ENCODE peak calls at places on chromosomes 12 and 14, in nine cellular contexts. L, U, V, A, J, R, S, Z and D are unnamed samples.

GRCh38 chr12:20946732-20947131 is 136.2 kb downstream of the SLCO1B3 start:
- DNase-seq in L (no peak), S (peak; percentile 54), Z (peak; percentile 69), R (peak; percentile 52), U (no peak), A (no peak), V (peak; percentile 16), J (peak; percentile 2), D (peak; percentile 29)

GRCh38 chr14:91264151-91265150 is 19.9 kb upstream of the GPR68 start:
- DNase-seq in A (no peak), R (no peak), U (no peak), J (no peak), L (peak; percentile 57), S (no peak), V (no peak), Z (peak; percentile 40), D (no peak)

GRCh38 chr14:79544671-79545070 is 666.6 kb downstream of the DIO2 start:
- DNase-seq in V (peak; percentile 67), J (peak; percentile 83), R (peak; percentile 68), Z (no peak), U (no peak), S (peak; percentile 80), L (no peak), A (peak; percentile 38), D (peak; percentile 88)

GRCh38 chr12:67424784-67425183 is 155.6 kb downstream of the CAND1 start:
- DNase-seq in S (no peak), A (no peak), Z (no peak), U (no peak), V (no peak), L (no peak), R (no peak), J (no peak), D (no peak)

GRCh38 chr12:45580570-45580969 is 148.9 kb upstream of the ARID2 start:
- DNase-seq in R (no peak), L (no peak), Z (no peak), V (no peak), S (no peak), J (no peak), A (no peak), U (no peak), D (no peak)

GRCh38 chr12:26465419-26466097 is 270.2 kb downstream of the SSPN start:
- DNase-seq in V (peak; percentile 8), U (no peak), Z (peak; percentile 10), R (peak; percentile 14), J (no peak), A (no peak), L (no peak), S (peak; percentile 39), D (no peak)

GRCh38 chr14:87952307-87953094 is 40.5 kb downstream of the GALC start:
- DNase-seq in Z (no peak), U (no peak), S (no peak), A (no peak), R (no peak), V (no peak), L (no peak), J (no peak), D (no peak)

GRCh38 chr12:95054206-95054605 is 19.2 kb downstream of the NR2C1 start:
- DNase-seq in A (no peak), R (peak; percentile 44), J (no peak), U (no peak), S (no peak), L (no peak), Z (no peak), V (no peak), D (no peak)

GRCh38 chr12:104691661-104692334 is 235.1 kb downstream of the CHST11 start:
- DNase-seq in S (no peak), L (no peak), J (no peak), U (no peak), V (no peak), Z (no peak), A (no peak), R (no peak), D (no peak)

DNA sequence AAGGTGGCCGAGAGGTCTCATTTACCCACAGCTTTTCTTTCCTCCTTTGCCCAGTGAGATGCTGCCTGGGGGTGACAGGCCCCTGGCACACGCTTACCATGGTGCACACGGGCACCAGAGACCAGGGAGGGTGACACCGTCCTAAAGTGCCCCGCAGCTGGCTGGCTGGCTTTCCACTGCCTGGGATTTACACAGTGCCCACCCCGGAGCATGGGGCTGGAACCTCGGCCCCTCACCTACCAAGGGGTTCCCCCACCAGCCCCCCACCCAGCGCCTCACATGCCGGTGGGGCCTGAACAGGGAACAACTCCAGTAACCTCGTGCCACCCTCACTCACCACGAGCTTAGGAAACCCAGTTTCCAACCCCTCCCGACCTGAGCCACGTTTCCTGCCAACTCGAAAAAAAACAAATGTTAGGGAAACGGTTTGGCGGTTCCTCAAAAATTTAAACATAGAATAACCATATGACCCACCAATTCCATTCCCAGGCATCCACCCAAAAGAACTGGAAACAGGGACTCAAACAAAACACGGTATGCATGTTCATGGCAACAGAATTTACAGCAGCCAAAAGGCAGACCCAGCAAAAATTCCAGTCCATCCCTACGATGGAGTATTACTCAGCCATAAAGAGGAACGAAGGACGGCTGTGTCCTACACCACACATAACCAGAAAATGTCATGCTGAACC is 69.1 kb downstream of the NCOR2 start:
- DNase-seq in R (peak; percentile 63), U (no peak), Z (no peak), L (no peak), S (peak; percentile 73), V (peak; percentile 78), J (peak; percentile 83), A (no peak), D (peak; percentile 69)
- H3K4me3 ChIP-seq in R (no peak overlapping the region), U (no peak overlapping the region), Z (no peak overlapping the region), L (no peak overlapping the region), S (no peak overlapping the region), V (no peak overlapping the region), J (no peak overlapping the region), A (no peak overlapping the region), D (no peak overlapping the region)

GRCh38 chr14:97978336-97978735 is 1181.2 kb downstream of the VRK1 start:
- DNase-seq in S (peak; percentile 7), U (peak; percentile 80), A (no peak), Z (peak; percentile 88), J (peak; percentile 50), R (peak; percentile 0), V (peak; percentile 34), L (peak; percentile 69), D (peak; percentile 67)

GRCh38 chr14:97975960-97976359 is 1178.8 kb downstream of the VRK1 start:
- DNase-seq in J (no peak), U (no peak), A (no peak), Z (no peak), V (no peak), L (no peak), S (no peak), R (no peak), D (no peak)

GRCh38 chr14:97976861-97977260 is 1179.7 kb downstream of the VRK1 start:
- DNase-seq in U (no peak), V (no peak), L (no peak), R (no peak), J (no peak), A (no peak), Z (no peak), S (no peak), D (no peak)

DNA sequence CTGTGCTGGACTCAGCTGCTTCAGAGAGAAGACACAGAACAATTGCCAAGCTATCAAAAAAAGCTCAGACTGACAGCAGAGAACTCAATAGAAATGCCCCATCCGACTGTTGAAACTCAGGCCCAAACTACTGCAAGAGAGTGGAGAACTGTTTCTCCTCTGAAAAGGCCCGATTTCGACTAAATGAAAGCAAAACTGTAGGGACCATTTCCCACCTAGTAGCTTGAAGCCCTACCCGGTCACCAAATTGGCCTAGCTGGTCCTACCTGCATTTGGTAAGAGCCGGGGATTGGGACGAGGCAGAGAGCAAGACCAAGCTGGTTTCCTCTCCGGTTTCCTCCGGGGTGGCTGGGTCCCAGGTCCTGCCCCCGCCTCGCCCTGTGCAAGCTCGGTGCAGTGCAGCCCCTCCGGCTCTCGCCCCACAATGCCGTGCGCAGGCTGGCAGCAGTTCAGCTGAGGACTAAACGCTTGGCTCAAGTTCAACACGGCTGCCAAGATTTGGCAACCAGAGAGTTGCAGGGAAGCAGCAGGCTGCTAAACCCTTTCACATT is 1180.6 kb downstream of the VRK1 start:
- DNase-seq in R (no peak), S (no peak), U (peak; percentile 81), L (peak; percentile 59), V (peak; percentile 6), J (peak; percentile 29), A (no peak), Z (no peak), D (peak; percentile 29)
- H3K4me3 ChIP-seq in R (no peak overlapping the region), S (no peak overlapping the region), U (peak overlapping the region; percentile 37), L (peak overlapping the region; percentile 42), V (no peak overlapping the region), J (peak overlapping the region; percentile 31), A (no peak overlapping the region), Z (no peak overlapping the region), D (peak overlapping the region; percentile 12)

DNA sequence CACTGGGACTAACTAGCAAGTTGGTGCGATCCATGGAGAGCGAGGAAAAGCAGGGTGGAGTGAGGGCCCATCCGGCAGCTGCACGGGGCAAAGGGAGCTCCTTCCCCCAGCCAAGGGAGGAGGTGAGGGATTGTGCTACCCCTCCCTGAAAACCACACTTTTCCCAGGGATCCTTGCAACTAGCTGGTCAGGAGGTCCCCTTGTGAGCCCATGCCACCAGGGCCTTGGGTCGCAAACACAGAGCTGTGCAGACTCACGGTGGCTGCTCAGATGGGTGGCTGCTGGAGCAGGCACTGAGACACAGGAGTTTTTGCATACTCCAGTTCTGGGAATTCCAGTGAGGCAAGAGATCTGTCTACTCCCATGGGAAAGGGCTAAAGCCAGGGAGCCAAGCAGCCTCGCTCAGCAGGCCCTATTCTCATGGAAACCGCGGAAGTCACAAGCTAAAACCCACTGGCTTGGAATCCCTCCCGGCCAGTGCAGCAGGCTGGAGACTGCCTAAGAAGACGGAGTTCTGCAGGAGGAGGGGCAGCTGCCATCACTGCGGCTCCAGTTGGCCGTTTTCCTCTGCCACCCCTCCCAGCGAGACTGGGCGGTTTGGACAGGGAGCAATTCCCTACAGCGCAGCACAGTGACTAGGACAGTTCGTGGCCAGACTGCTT is 10.9 kb upstream of the ZNF705A start:
- DNase-seq in U (peak; percentile 24), S (peak; percentile 81), R (peak; percentile 84), V (peak; percentile 83), J (peak; percentile 98), A (peak; percentile 86), Z (peak; percentile 65), L (no peak), D (peak; percentile 95)
- H3K4me3 ChIP-seq in U (no peak overlapping the region), S (no peak overlapping the region), R (peak overlapping the region; percentile 25), V (peak overlapping the region; percentile 9), J (peak overlapping the region; percentile 4), A (peak overlapping the region; percentile 22), Z (no peak overlapping the region), L (peak overlapping the region; percentile 4), D (no peak overlapping the region)

GRCh38 chr14:22475381-22475780 is 113.6 kb downstream of the DAD1 start:
- DNase-seq in S (no peak), Z (no peak), L (no peak), R (no peak), J (no peak), V (peak; percentile 11), A (no peak), U (no peak), D (no peak)

GRCh38 chr14:22476882-22477281 is 112.1 kb downstream of the DAD1 start:
- DNase-seq in U (no peak), Z (no peak), S (no peak), R (no peak), L (no peak), A (no peak), V (no peak), J (no peak), D (no peak)

GRCh38 chr14:22477569-22478194 is 111.3 kb downstream of the DAD1 start:
- DNase-seq in L (no peak), J (no peak), R (no peak), U (no peak), A (no peak), Z (no peak), S (no peak), V (no peak), D (no peak)

GRCh38 chr14:22474730-22475351 is 114.2 kb downstream of the DAD1 start:
- DNase-seq in Z (no peak), L (no peak), A (no peak), J (no peak), R (peak; percentile 68), U (no peak), V (peak; percentile 47), S (peak; percentile 42), D (peak; percentile 66)

GRCh38 chr14:22476005-22476751 is 112.8 kb downstream of the DAD1 start:
- DNase-seq in Z (no peak), L (no peak), A (no peak), U (no peak), V (no peak), R (no peak), S (no peak), J (no peak), D (no peak)
- H3K4me3 ChIP-seq in Z (no peak overlapping the region), L (no peak overlapping the region), A (no peak overlapping the region), U (no peak overlapping the region), V (no peak overlapping the region), R (no peak overlapping the region), S (no peak overlapping the region), J (no peak overlapping the region), D (no peak overlapping the region)